ENCODE peak calls at places on chromosome 3, in six cellular contexts. P is IMR-90, E is fibroblast of pulmonary artery, Z is natural killer cell, R is AG10803, S is lung. Y is an unnamed sample.

GRCh38 chr3:107969994-107970896 is 120.6 kb downstream of the CD47 start:
- DNase-seq in P (peak; percentile 16), E (peak; percentile 98), Z (no peak), R (no peak), S (no peak), Y (no peak)

GRCh38 chr3:123326531-123326930 is 122.4 kb downstream of the ADCY5 start:
- DNase-seq in P (no peak), E (no peak), Z (no peak), R (no peak), S (no peak), Y (no peak)

GRCh38 chr3:57078366-57079220 is 18.1 kb downstream of the SPATA12 start:
- DNase-seq in P (peak; percentile 16), E (peak; percentile 60), Z (no peak), R (peak; percentile 76), S (peak; percentile 50), Y (peak; percentile 70)

GRCh38 chr3:46670000-46670890 is 23.2 kb downstream of the ALS2CL start:
- DNase-seq in P (no peak), E (no peak), Z (peak; percentile 9), R (no peak), S (no peak), Y (peak; percentile 12)

GRCh38 chr3:60149501-60149900 is 1099.7 kb upstream of the CFAP20DC start:
- DNase-seq in P (no peak), E (no peak), Z (no peak), R (no peak), S (no peak), Y (no peak)

GRCh38 chr3:135688003-135688402 is 277.5 kb upstream of the PPP2R3A start:
- DNase-seq in P (no peak), E (no peak), Z (no peak), R (no peak), S (no peak), Y (no peak)

GRCh38 chr3:58358808-58359207 is 26.1 kb downstream of the PXK start:
- DNase-seq in P (peak; percentile 69), E (no peak), Z (no peak), R (no peak), S (no peak), Y (no peak)

GRCh38 chr3:21705769-21706168 is 45.2 kb downstream of the ZNF385D start:
- DNase-seq in P (peak; percentile 69), E (peak; percentile 73), Z (no peak), R (peak; percentile 86), S (peak; percentile 31), Y (no peak)

GRCh38 chr3:42119558-42120355 is 28.6 kb downstream of the TRAK1 start:
- DNase-seq in P (no peak), E (no peak), Z (no peak), R (no peak), S (no peak), Y (no peak)

GRCh38 chr3:40104441-40104840 is 205.1 kb upstream of the EIF1B start:
- DNase-seq in P (no peak), E (no peak), Z (no peak), R (no peak), S (no peak), Y (no peak)

GRCh38 chr3:174168538-174169254 is 690.4 kb upstream of the NAALADL2 start:
- DNase-seq in P (no peak), E (no peak), Z (no peak), R (no peak), S (no peak), Y (no peak)

GRCh38 chr3:50503947-50504346 is 513 bp upstream of the CACNA2D2 start:
- DNase-seq in P (no peak), E (no peak), Z (no peak), R (no peak), S (no peak), Y (no peak)

GRCh38 chr3:30075514-30075913 is 530.9 kb upstream of the TGFBR2 start:
- DNase-seq in P (no peak), E (no peak), Z (no peak), R (no peak), S (no peak), Y (no peak)

GRCh38 chr3:129224984-129225393 is 24.4 kb upstream of the COPG1 start:
- DNase-seq in P (peak; percentile 69), E (peak; percentile 72), Z (no peak), R (peak; percentile 82), S (peak; percentile 75), Y (no peak)

GRCh38 chr3:172111163-172111562 is 71.8 kb downstream of the FNDC3B start:
- DNase-seq in P (no peak), E (no peak), Z (no peak), R (no peak), S (no peak), Y (no peak)

GRCh38 chr3:120153294-120153693 is 59.0 kb upstream of the GSK3B start:
- DNase-seq in P (peak; percentile 86), E (peak; percentile 84), Z (no peak), R (peak; percentile 88), S (no peak), Y (no peak)

GRCh38 chr3:62242846-62243245 is 130.5 kb downstream of the FEZF2 start:
- DNase-seq in P (no peak), E (no peak), Z (no peak), R (no peak), S (no peak), Y (no peak)

GRCh38 chr3:64291956-64292355 is 66.7 kb upstream of the PRICKLE2 start:
- DNase-seq in P (peak; percentile 55), E (peak; percentile 88), Z (no peak), R (peak; percentile 97), S (no peak), Y (no peak)

GRCh38 chr3:65251375-65251774 is 563.6 kb upstream of the ADAMTS9 start:
- DNase-seq in P (no peak), E (no peak), Z (no peak), R (no peak), S (no peak), Y (no peak)

GRCh38 chr3:111151438-111151837 is 79.8 kb downstream of the NECTIN3 start:
- DNase-seq in P (peak; percentile 84), E (peak; percentile 55), Z (no peak), R (peak; percentile 75), S (no peak), Y (no peak)

GRCh38 chr3:128167973-128168674 is 14.8 kb downstream of the EEFSEC start:
- DNase-seq in P (no peak), E (no peak), Z (no peak), R (peak; percentile 18), S (no peak), Y (no peak)

DNA sequence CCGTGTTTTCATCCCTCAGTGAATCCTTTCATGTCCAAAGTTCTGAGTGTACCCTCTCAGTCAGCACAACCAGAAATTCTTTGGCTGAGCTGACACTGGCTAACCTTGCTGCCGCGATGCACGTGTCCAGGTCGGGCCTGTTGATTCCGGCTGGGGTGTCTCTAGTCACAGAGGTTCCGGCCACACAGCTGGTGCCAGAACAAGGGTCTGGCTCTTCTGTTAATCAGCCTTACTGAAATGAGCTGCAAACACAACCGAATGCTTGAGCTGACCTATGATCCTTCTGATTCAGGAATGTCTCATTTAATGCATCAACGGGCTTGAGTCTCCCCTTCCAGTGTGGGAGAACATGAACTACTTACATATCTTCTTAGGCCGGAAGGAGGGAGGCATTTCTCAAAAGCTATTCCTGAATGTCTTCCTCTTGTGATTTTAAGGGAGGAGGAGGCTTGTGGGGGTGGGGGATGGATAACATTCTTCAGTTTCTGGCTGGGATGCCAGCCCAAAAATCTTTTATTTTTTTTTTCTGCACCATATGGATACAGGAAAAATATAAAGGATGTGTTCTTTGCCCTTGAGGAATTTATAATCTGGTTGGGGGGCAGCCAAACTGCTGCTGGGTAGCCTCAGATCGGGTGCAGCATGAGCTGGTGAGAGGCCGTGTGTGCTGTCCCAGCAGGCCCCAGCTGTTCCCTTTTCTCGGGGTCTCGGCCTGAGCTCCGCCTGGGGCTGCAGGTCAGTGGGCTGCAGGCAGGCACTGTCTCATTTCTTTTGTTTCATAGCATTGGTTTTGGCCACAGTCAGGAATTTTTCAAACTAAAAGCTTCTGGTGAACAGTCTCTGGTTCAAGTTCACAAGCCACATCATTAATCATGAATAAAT is 319.1 kb upstream of the TBL1XR1 start:
- DNase-seq in P (peak; percentile 90), E (peak; percentile 97), Z (no peak), R (peak; percentile 87), S (no peak), Y (no peak)
- TF ChIP-seq CTCF in P (no peak), E (no peak), Z (no peak), R (no peak), S (no peak), Y (no peak)

GRCh38 chr3:52770581-52771333 is at the start of gene NEK4:
- DNase-seq in P (peak; percentile 85), E (peak; percentile 91), Z (peak; percentile 77), R (peak; percentile 86), S (peak; percentile 92), Y (peak; percentile 85)
- TF ChIP-seq CTCF in P (no peak), E (no peak), Z (no peak), R (peak; percentile 1), S (no peak), Y (no peak)

GRCh38 chr3:113534365-113534764 is 2.0 kb downstream of the SIDT1 start:
- DNase-seq in P (no peak), E (no peak), Z (no peak), R (no peak), S (no peak), Y (no peak)

GRCh38 chr3:113535898-113536297 is 3.5 kb downstream of the SIDT1 start:
- DNase-seq in P (no peak), E (no peak), Z (no peak), R (no peak), S (no peak), Y (no peak)

GRCh38 chr3:113533534-113533892 is 1.2 kb downstream of the SIDT1 start:
- DNase-seq in P (no peak), E (no peak), Z (peak; percentile 46), R (no peak), S (no peak), Y (no peak)

GRCh38 chr3:113532698-113533533 is 561 bp downstream of the SIDT1 start:
- DNase-seq in P (no peak), E (no peak), Z (peak; percentile 42), R (no peak), S (no peak), Y (peak; percentile 49)

GRCh38 chr3:113531826-113532697 is at the start of gene SIDT1:
- DNase-seq in P (no peak), E (no peak), Z (peak; percentile 58), R (no peak), S (peak; percentile 48), Y (no peak)
- TF ChIP-seq CTCF in P (no peak), E (peak; percentile 7), Z (no peak), R (peak; percentile 13), S (no peak), Y (no peak)

DNA sequence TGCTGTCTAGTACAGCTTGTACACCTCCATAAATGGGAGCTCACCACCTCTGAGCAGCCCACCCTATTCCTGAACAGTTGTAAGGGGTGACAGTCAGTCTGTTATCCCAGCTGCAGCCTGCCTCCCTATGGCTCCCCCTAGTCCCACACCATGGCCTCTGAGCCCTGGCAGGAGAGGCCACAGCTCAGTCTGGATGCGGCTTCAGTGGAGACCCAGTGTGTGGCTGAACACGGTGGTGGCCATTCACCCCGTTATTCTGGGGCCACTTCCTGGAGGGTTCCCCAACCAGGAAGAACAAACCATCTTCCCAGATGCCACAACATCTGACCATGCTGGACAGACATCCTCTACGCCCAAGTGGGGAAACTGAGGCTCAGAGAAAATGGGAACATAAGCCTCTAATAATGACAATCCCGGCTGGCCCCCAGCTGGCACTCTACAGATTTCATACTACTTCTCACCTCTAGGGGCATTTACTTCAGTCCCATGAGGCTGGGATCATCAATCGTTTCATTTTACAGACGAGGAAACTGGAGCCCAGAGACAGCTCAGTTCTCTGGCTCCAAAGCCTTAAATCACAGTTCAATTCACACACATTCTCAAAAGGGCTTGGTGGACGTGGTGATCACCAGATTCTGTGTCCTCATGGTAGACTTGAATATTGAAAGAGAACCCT is 9.3 kb upstream of the GRIP2 start:
- DNase-seq in P (peak; percentile 25), E (peak; percentile 11), Z (no peak), R (peak; percentile 25), S (no peak), Y (no peak)
- TF ChIP-seq CTCF in P (peak; percentile 39), E (peak; percentile 32), Z (no peak), R (peak; percentile 47), S (no peak), Y (no peak)

Y was measured in mesothelial cell of epicardium.